ENCODE peak calls at places on chromosomes 6 and 20, in five cellular contexts. A is GM23248, G is mesendoderm, T is MM.1S, K is OCI-LY7. Y is an unnamed sample.

GRCh38 chr6:3194535-3195376 is 32.7 kb downstream of the TUBB2B start:
- DNase-seq in A (no peak), G (peak; percentile 94), T (no peak), K (no peak), Y (peak; percentile 8)

GRCh38 chr20:24815931-24816330 is 133.1 kb upstream of the CST7 start:
- DNase-seq in K (no peak), G (no peak), T (no peak), A (no peak), Y (no peak)

GRCh38 chr6:169809386-169809785 is 58.0 kb downstream of the ERMARD start:
- DNase-seq in K (no peak), A (no peak), G (no peak), T (no peak), Y (no peak)

GRCh38 chr6:51614725-51615124 is 472.7 kb downstream of the PKHD1 start:
- DNase-seq in K (no peak), T (no peak), G (no peak), A (no peak), Y (no peak)

GRCh38 chr20:13510837-13511488 is 127.8 kb downstream of the TASP1 start:
- DNase-seq in T (no peak), A (peak; percentile 70), K (no peak), G (no peak), Y (no peak)

GRCh38 chr20:63835031-63835858 is 4.2 kb upstream of the ZBTB46 start:
- DNase-seq in G (peak; percentile 99), T (no peak), A (peak; percentile 99), K (no peak), Y (no peak)

GRCh38 chr6:84583784-84584183 is 180.6 kb downstream of the TBX18 start:
- DNase-seq in A (peak; percentile 3), T (no peak), K (no peak), G (no peak), Y (no peak)

GRCh38 chr6:148701393-148701774 is 45.4 kb upstream of the UST start:
- DNase-seq in K (no peak), T (no peak), G (no peak), A (peak; percentile 8), Y (no peak)

GRCh38 chr6:99779631-99780555 is 173.3 kb downstream of the PRDM13 start:
- DNase-seq in T (no peak), G (no peak), K (no peak), A (no peak), Y (no peak)

GRCh38 chr6:81753709-81754678 is 1.5 kb upstream of the TENT5A start:
- DNase-seq in T (peak; percentile 70), K (no peak), A (peak; percentile 84), G (peak; percentile 73), Y (no peak)

GRCh38 chr20:64006490-64006889 is 25.6 kb downstream of the PRPF6 start:
- DNase-seq in T (no peak), K (no peak), G (no peak), A (no peak), Y (no peak)

GRCh38 chr20:58763076-58763475 is 70.5 kb downstream of the NPEPL1 start:
- DNase-seq in T (no peak), K (no peak), A (no peak), G (no peak), Y (no peak)

GRCh38 chr6:97524846-97525245 is 241.8 kb upstream of the MMS22L start:
- DNase-seq in A (peak; percentile 0), T (no peak), K (no peak), G (peak; percentile 97), Y (no peak)

GRCh38 chr20:46758929-46759669 is 49.6 kb downstream of the SLC2A10 start:
- DNase-seq in G (no peak), K (no peak), A (no peak), T (no peak), Y (no peak)

GRCh38 chr20:53751394-53752368 is 158.0 kb upstream of the ZNF217 start:
- DNase-seq in G (no peak), T (peak; percentile 72), A (peak; percentile 54), K (peak; percentile 86), Y (peak; percentile 56)

GRCh38 chr20:46816097-46816496 is 78.5 kb upstream of the EYA2 start:
- DNase-seq in G (no peak), K (no peak), T (no peak), A (no peak), Y (no peak)

GRCh38 chr6:127494240-127494767 is 24.8 kb downstream of the MTCL3 start:
- DNase-seq in G (no peak), T (no peak), K (no peak), A (no peak), Y (no peak)

GRCh38 chr6:142275146-142276006 is 26.4 kb upstream of the ADGRG6 start:
- DNase-seq in K (no peak), G (no peak), T (no peak), A (peak; percentile 16), Y (no peak)

GRCh38 chr20:8073024-8073832 is 53.7 kb upstream of the TMX4 start:
- DNase-seq in A (peak; percentile 74), T (no peak), K (no peak), G (peak; percentile 98), Y (peak; percentile 31)

GRCh38 chr6:134453792-134454510 is 136.0 kb upstream of the SGK1 start:
- DNase-seq in K (no peak), A (no peak), T (no peak), G (peak; percentile 70), Y (no peak)

GRCh38 chr20:36098364-36098763 is 56.2 kb upstream of the EPB41L1 start:
- DNase-seq in K (peak; percentile 95), T (peak; percentile 85), A (peak; percentile 75), G (no peak), Y (peak; percentile 72)

GRCh38 chr6:163634514-163635171 is 220.1 kb downstream of the QKI start:
- DNase-seq in T (no peak), K (no peak), A (no peak), G (peak; percentile 39), Y (no peak)

GRCh38 chr6:128508588-128509296 is 11.7 kb downstream of the PTPRK start:
- DNase-seq in G (no peak), T (no peak), A (peak; percentile 95), K (no peak), Y (no peak)

GRCh38 chr6:132919476-132919875 is 105.1 kb downstream of the RPS12 start:
- DNase-seq in G (no peak), A (peak; percentile 95), K (no peak), T (no peak), Y (no peak)

GRCh38 chr6:81171991-81172740 is 580.3 kb downstream of the TENT5A start:
- DNase-seq in K (no peak), A (peak; percentile 86), G (peak; percentile 25), T (no peak), Y (no peak)

GRCh38 chr20:37669773-37670236 is 24.0 kb upstream of the CTNNBL1 start:
- DNase-seq in K (no peak), T (no peak), G (no peak), A (no peak), Y (no peak)

GRCh38 chr6:80550271-80550670 is 443.8 kb downstream of the BCKDHB start:
- DNase-seq in T (no peak), A (no peak), G (no peak), K (no peak), Y (no peak)

GRCh38 chr20:15498926-15499325 is 1074.3 kb downstream of the KIF16B start:
- DNase-seq in A (no peak), G (peak; percentile 70), K (no peak), T (no peak), Y (no peak)

GRCh38 chr6:164068533-164068932 is 654.0 kb downstream of the QKI start:
- DNase-seq in K (no peak), T (no peak), G (no peak), A (no peak), Y (no peak)

GRCh38 chr6:138537090-138537489 is 37.8 kb upstream of the NHSL1 start:
- DNase-seq in T (no peak), G (no peak), K (no peak), A (peak; percentile 63), Y (no peak)

GRCh38 chr6:138538390-138539031 is 39.2 kb upstream of the NHSL1 start:
- DNase-seq in K (no peak), T (no peak), A (peak; percentile 39), G (no peak), Y (no peak)

GRCh38 chr6:138533667-138534066 is 34.4 kb upstream of the NHSL1 start:
- DNase-seq in G (no peak), K (no peak), A (no peak), T (no peak), Y (no peak)

GRCh38 chr6:138539882-138540281 is 40.6 kb upstream of the NHSL1 start:
- DNase-seq in T (no peak), K (no peak), A (no peak), G (no peak), Y (no peak)

DNA sequence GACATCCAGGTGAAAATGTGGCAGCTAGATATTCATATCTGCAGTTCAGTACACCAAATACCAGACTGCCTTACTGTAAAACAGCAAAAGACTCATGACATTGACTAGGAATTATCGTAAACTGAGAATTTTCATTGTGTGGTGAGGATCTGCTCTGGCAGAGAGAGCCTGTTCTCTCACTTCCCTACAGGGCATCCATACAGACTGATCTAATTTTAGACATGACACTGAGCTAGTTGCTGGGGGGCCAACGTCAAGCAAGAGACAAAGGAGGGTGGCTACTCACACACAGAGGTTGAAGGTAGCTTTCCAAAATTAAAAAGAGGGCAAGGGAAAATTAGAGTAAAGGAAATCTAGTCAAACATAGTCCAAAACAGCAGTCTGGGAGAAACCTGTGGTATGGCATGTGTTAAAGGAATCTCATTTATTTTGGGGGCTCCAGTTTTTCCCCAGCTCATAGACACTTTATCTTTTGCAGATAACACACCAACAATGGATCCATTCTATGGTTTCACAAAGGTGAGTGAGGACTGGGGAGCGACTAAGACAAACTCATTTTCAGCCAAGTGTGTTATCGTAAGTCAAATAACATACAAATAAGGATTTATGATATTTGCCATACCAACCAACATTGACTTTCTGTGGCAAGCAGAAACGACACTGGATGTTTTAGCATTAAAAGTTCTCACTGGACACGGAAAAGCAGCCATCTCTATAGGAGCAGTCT is 36.6 kb upstream of the NHSL1 start:
- DNase-seq in A (no peak), T (no peak), G (peak; percentile 44), K (no peak), Y (no peak)
- H3K4me2 ChIP-seq in A (no peak overlapping the region), T (no peak overlapping the region), G (no peak overlapping the region), K (no peak overlapping the region), Y (no peak overlapping the region)

GRCh38 chr20:10307359-10307735 is 88.7 kb downstream of the SNAP25 start:
- DNase-seq in K (no peak), G (no peak), A (peak; percentile 19), T (no peak), Y (no peak)
- H3K4me2 ChIP-seq in K (no peak overlapping the region), G (no peak overlapping the region), A (peak overlapping the region; percentile 69), T (no peak overlapping the region), Y (no peak overlapping the region)

DNA sequence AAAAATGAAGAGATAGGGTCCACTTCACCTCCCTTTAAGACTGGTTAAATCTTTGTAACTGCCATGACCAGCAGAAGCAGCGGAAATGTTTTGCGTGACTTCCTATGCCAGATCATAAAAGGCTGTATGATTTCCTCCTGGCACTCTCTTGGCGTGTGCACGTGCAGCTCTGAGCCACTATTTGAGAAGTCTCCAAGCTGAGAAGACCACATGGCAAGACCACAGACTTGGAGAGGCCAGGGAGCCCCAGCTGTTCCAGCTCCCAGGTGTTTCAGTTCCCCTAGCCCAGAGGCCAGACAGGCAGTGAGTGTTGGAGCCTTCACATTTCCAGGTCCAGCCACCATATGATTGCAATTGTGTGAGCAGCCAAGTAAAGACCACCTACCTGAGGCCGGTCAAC is 259.3 kb upstream of the RIN2 start:
- DNase-seq in K (no peak), A (no peak), G (no peak), T (no peak), Y (peak; percentile 15)
- H3K4me2 ChIP-seq in K (no peak overlapping the region), A (no peak overlapping the region), G (no peak overlapping the region), T (no peak overlapping the region), Y (no peak overlapping the region)

GRCh38 chr6:131916847-131917246 is 34.3 kb downstream of the CCN2 start:
- DNase-seq in A (no peak), T (no peak), K (no peak), G (no peak), Y (no peak)
- H3K4me2 ChIP-seq in A (no peak overlapping the region), T (peak overlapping the region; percentile 75), K (peak overlapping the region; percentile 59), G (no peak overlapping the region), Y (no peak overlapping the region)